ENCODE peak calls at places on chromosomes 5 and 9, in ten cellular contexts. G is GM06990, I is GM23338, N is PC-9, D is WERI-Rb-1, W is IMR-90, M is fibroblast of villous mesenchyme, P is GM10248, L is lung, V is brain microvascular endothelial cell. K is an unnamed sample.

GRCh38 chr9:92175441-92175840 is 60.2 kb upstream of the SPTLC1 start:
- DNase-seq in G (no peak), I (no peak), N (no peak), D (no peak), W (no peak), M (no peak), P (peak; percentile 2), L (no peak), V (no peak), K (no peak)

GRCh38 chr9:113219186-113219936 is 1.7 kb downstream of the FKBP15 start:
- DNase-seq in G (peak; percentile 62), I (no peak), N (no peak), D (no peak), W (no peak), M (no peak), P (peak; percentile 55), L (no peak), V (no peak), K (no peak)

GRCh38 chr5:59081693-59082092 is 498.8 kb downstream of the RAB3C start:
- DNase-seq in G (no peak), I (no peak), N (no peak), D (peak; percentile 46), W (no peak), M (peak; percentile 78), P (no peak), L (no peak), V (no peak), K (no peak)

GRCh38 chr5:55816342-55816741 is 34.8 kb upstream of the IL31RA start:
- DNase-seq in G (no peak), I (no peak), N (peak; percentile 42), D (no peak), W (peak; percentile 97), M (peak; percentile 94), P (no peak), L (no peak), V (peak; percentile 44), K (no peak)

GRCh38 chr5:151770383-151771258 is 1.1 kb upstream of the G3BP1 start:
- DNase-seq in G (no peak), I (peak; percentile 92), N (peak; percentile 61), D (peak; percentile 68), W (peak; percentile 42), M (peak; percentile 78), P (peak; percentile 51), L (peak; percentile 77), V (peak; percentile 73), K (peak; percentile 55)

GRCh38 chr5:66864240-66864884 is 268.2 kb downstream of the MAST4 start:
- DNase-seq in G (no peak), I (peak; percentile 59), N (no peak), D (peak; percentile 22), W (peak; percentile 47), M (no peak), P (peak; percentile 13), L (no peak), V (peak; percentile 76), K (no peak)

GRCh38 chr9:132809677-132810076 is 68.4 kb downstream of the AK8 start:
- DNase-seq in G (no peak), I (no peak), N (no peak), D (no peak), W (no peak), M (no peak), P (no peak), L (no peak), V (no peak), K (no peak)

GRCh38 chr5:159208508-159209437 is 580 bp downstream of the RNF145 start:
- DNase-seq in G (peak; percentile 46), I (peak; percentile 78), N (no peak), D (peak; percentile 47), W (peak; percentile 28), M (no peak), P (peak; percentile 24), L (no peak), V (no peak), K (peak; percentile 35)

GRCh38 chr9:95876595-95876994 is 1.1 kb downstream of the ERCC6L2 start:
- DNase-seq in G (no peak), I (no peak), N (peak; percentile 45), D (no peak), W (peak; percentile 22), M (peak; percentile 42), P (no peak), L (no peak), V (peak; percentile 7), K (no peak)

DNA sequence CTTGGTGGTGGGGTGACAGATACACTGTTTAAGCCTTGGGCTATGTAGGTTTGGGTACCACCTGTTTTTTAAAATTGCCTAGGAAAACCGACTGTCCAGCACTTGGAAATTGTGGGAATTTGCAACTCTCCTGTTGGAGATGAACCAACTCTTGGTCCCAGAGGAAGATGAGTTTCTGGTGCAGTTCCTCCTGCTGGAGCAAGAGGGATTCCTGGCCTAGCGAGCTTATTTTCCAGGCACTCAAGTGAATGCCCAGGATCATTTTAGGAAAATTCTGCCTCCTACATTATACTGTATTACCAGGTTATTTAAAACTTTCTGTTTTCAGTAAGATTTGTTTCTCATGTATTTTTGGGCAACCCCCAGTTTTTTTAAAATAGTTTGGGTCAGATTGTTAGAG is 33.7 kb downstream of the AP3S1 start:
- DNase-seq in G (no peak), I (peak; percentile 55), N (no peak), D (no peak), W (no peak), M (no peak), P (no peak), L (no peak), V (no peak), K (no peak)
- TF ChIP-seq CTCF in G (no peak), I (peak; percentile 34), N (no peak), D (no peak), W (no peak), M (peak; percentile 25), P (no peak), L (no peak), V (peak; percentile 46), K (no peak)

DNA sequence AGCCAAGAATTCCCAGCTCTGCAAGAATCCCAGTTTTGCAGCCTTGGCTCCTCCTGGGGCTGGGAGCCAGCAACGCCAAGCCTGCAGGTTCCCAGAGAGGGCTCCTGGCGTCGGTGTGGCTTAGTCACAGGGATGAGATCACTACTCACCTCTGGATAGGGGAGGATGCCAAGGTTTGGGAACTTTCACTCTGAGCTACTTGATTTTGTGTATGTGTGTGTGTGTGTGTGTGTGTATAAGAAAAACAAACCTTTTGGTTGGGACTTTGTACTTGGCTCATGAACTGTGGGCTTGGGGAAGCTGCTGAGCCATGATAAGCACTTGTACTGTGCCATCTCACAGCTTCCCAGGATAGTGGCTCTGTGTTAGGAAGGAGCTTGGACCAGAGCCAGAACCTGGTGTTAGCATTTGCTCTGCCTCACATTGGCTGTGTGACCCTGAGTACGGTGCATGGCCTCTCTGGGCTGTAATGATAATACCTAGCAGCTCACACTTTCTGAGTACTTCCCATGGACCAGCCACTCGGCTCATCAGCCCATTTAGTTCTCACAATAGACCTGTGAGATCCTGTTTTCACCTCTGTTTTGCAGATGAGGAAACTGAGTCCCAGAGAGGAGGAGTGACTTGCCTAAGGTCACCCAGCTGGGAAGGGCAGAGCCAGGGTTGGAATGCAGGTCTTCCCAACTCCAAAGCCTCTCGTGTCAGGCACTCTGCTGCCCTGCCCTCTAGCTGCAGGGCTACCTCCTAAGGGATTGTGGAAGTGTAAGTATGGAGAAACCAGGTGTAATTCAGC is 41.4 kb upstream of the DAB2IP start:
- DNase-seq in G (no peak), I (no peak), N (peak; percentile 77), D (no peak), W (peak; percentile 92), M (peak; percentile 40), P (no peak), L (peak; percentile 58), V (peak; percentile 11), K (no peak)
- TF ChIP-seq CTCF in G (no peak), I (no peak), N (no peak), D (no peak), W (no peak), M (no peak), P (no peak), L (no peak), V (no peak), K (no peak)

GRCh38 chr5:57383093-57383861 is 99.3 kb downstream of the ACTBL2 start:
- DNase-seq in G (no peak), I (peak; percentile 5), N (peak; percentile 89), D (no peak), W (peak; percentile 99), M (peak; percentile 96), P (no peak), L (no peak), V (peak; percentile 93), K (no peak)
- TF ChIP-seq CTCF in G (no peak), I (no peak), N (no peak), D (no peak), W (peak; percentile 59), M (peak; percentile 48), P (no peak), L (no peak), V (peak; percentile 68), K (no peak)

DNA sequence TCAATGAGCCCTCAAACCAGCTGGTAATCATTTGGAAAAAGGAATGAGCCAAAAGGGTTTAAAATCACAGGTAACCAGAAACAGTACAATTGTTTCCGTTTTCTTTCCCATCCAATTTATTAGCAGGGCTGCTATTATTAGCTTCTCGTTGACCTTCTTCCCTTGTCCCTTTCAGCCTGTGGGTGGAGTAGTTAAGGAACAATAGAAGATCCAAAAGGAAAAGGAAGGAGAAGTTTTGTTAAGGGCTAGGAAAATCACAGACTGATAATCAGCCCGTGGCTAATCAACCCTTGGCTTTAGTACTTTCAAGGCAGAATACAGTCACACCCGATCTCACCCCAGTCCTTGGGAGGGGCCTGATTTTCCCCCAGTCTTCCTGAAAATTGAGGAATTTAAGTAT is 38.4 kb downstream of the TMEM252 start:
- DNase-seq in G (no peak), I (no peak), N (no peak), D (no peak), W (no peak), M (no peak), P (no peak), L (no peak), V (no peak), K (no peak)
- TF ChIP-seq CTCF in G (no peak), I (no peak), N (no peak), D (no peak), W (no peak), M (no peak), P (no peak), L (no peak), V (no peak), K (no peak)

GRCh38 chr5:12645582-12645981 is 741.3 kb upstream of the CTNND2 start:
- DNase-seq in G (no peak), I (no peak), N (no peak), D (no peak), W (no peak), M (no peak), P (no peak), L (no peak), V (no peak), K (no peak)
- TF ChIP-seq CTCF in G (no peak), I (no peak), N (no peak), D (no peak), W (no peak), M (no peak), P (no peak), L (no peak), V (no peak), K (no peak)

DNA sequence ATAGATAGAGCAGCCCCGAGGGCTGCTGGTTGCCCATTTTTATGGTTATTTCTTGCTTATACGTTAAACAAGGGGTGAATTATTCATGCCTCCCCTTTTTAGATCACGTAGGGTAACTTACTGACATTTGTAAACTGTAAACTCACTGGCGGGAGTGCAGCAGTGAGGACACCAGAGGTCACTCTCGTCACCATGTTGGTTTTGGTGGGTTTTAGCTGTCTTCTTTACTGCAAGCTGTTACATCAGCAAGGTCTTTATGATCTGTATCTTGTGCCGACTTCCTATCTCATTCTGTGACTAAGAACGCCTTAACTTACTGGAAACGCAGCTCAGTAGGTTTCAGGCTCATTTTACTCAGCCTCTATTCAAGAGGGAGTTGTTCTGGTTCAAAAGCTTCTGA is 155.0 kb upstream of the PRDM9 start:
- DNase-seq in G (no peak), I (peak; percentile 74), N (no peak), D (peak; percentile 71), W (no peak), M (no peak), P (no peak), L (no peak), V (no peak), K (no peak)
- TF ChIP-seq CTCF in G (no peak), I (peak; percentile 62), N (no peak), D (peak; percentile 74), W (no peak), M (no peak), P (no peak), L (no peak), V (no peak), K (peak; percentile 32)

K was measured in neural crest cell.